ENCODE peak calls at places on chromosome X, in four cellular contexts. One of them, this sample, is unnamed.

GRCh38 chrX:111447298-111447697 is 35.3 kb upstream of the DCX start:
- DNase-seq in K562: peak
- DNase-seq in HepG2: peak
- DNase-seq in WTC11: peak
- DNase-seq in this sample: peak

GRCh38 chrX:1686642-1687041 is 71.8 kb downstream of the ASMT start:
- DNase-seq in HepG2: no peak
- DNase-seq in WTC11: no peak
- DNase-seq in K562: no peak
- DNase-seq in this sample: no peak

GRCh38 chrX:22300130-22300529 is 27.4 kb downstream of the CBLL2 start:
- DNase-seq in HepG2: no peak
- DNase-seq in K562: no peak
- DNase-seq in WTC11: no peak
- DNase-seq in this sample: peak

GRCh38 chrX:100931218-100931924 is 2.7 kb upstream of the XKRX start:
- DNase-seq in HepG2: no peak
- DNase-seq in K562: no peak
- DNase-seq in WTC11: no peak
- DNase-seq in this sample: no peak

GRCh38 chrX:3184176-3184930 is 143.1 kb downstream of the ARSF start:
- DNase-seq in K562: no peak
- DNase-seq in WTC11: no peak
- DNase-seq in HepG2: peak
- DNase-seq in this sample: no peak

GRCh38 chrX:110310896-110311295 is 7.0 kb downstream of the AMMECR1 start:
- DNase-seq in WTC11: no peak
- DNase-seq in K562: peak
- DNase-seq in HepG2: no peak
- DNase-seq in this sample: no peak

GRCh38 chrX:10022273-10022541 is 55.0 kb downstream of the CLDN34 start:
- DNase-seq in HepG2: no peak
- DNase-seq in WTC11: no peak
- DNase-seq in K562: no peak
- DNase-seq in this sample: no peak

GRCh38 chrX:72306851-72307645 is 1.3 kb upstream of the CITED1 start:
- DNase-seq in WTC11: peak
- DNase-seq in K562: peak
- DNase-seq in HepG2: peak
- DNase-seq in this sample: peak

GRCh38 chrX:19225906-19226305 is 103.6 kb upstream of the ADGRG2 start:
- DNase-seq in HepG2: no peak
- DNase-seq in WTC11: peak
- DNase-seq in K562: no peak
- DNase-seq in this sample: peak

GRCh38 chrX:3145716-3146115 is 104.4 kb downstream of the ARSF start:
- DNase-seq in WTC11: no peak
- DNase-seq in K562: no peak
- DNase-seq in HepG2: no peak
- DNase-seq in this sample: no peak

GRCh38 chrX:72572248-72573157 is at the start of gene HDAC8:
- DNase-seq in WTC11: peak
- DNase-seq in K562: peak
- DNase-seq in HepG2: peak
- DNase-seq in this sample: peak

GRCh38 chrX:11337292-11338009 is 44.2 kb downstream of the AMELX start:
- DNase-seq in HepG2: no peak
- DNase-seq in K562: no peak
- DNase-seq in WTC11: no peak
- DNase-seq in this sample: no peak

GRCh38 chrX:11334165-11334564 is 41.0 kb downstream of the AMELX start:
- DNase-seq in K562: no peak
- DNase-seq in WTC11: no peak
- DNase-seq in HepG2: no peak
- DNase-seq in this sample: no peak

GRCh38 chrX:11341274-11342256 is 48.4 kb downstream of the AMELX start:
- DNase-seq in K562: peak
- DNase-seq in HepG2: no peak
- DNase-seq in WTC11: no peak
- DNase-seq in this sample: no peak

GRCh38 chrX:11331788-11332187 is 38.6 kb downstream of the AMELX start:
- DNase-seq in HepG2: no peak
- DNase-seq in WTC11: no peak
- DNase-seq in K562: no peak
- DNase-seq in this sample: no peak

GRCh38 chrX:11336201-11336600 is 43.0 kb downstream of the AMELX start:
- DNase-seq in K562: no peak
- DNase-seq in WTC11: no peak
- DNase-seq in HepG2: no peak
- DNase-seq in this sample: no peak
- TF ChIP-seq ELF4 in K562: no peak
- TF ChIP-seq ELF4 in WTC11: no peak
- TF ChIP-seq ELF4 in HepG2: no peak
- TF ChIP-seq ELF4 in this sample: no peak

GRCh38 chrX:26848511-26848910 is 614.6 kb downstream of the PPP4R3C start:
- DNase-seq in HepG2: no peak
- DNase-seq in WTC11: no peak
- DNase-seq in K562: no peak
- DNase-seq in this sample: no peak

GRCh38 chrX:26851981-26852380 is 611.2 kb downstream of the PPP4R3C start:
- DNase-seq in HepG2: peak
- DNase-seq in WTC11: no peak
- DNase-seq in K562: no peak
- DNase-seq in this sample: peak
- TF ChIP-seq ELF4 in HepG2: no peak
- TF ChIP-seq ELF4 in WTC11: no peak
- TF ChIP-seq ELF4 in K562: no peak
- TF ChIP-seq ELF4 in this sample: no peak

GRCh38 chrX:47745386-47745785 is 86.4 kb upstream of the UXT start:
- DNase-seq in HepG2: no peak
- DNase-seq in K562: no peak
- DNase-seq in WTC11: no peak
- DNase-seq in this sample: no peak
- TF ChIP-seq ELF4 in HepG2: no peak
- TF ChIP-seq ELF4 in K562: no peak
- TF ChIP-seq ELF4 in WTC11: no peak
- TF ChIP-seq ELF4 in this sample: no peak

DNA sequence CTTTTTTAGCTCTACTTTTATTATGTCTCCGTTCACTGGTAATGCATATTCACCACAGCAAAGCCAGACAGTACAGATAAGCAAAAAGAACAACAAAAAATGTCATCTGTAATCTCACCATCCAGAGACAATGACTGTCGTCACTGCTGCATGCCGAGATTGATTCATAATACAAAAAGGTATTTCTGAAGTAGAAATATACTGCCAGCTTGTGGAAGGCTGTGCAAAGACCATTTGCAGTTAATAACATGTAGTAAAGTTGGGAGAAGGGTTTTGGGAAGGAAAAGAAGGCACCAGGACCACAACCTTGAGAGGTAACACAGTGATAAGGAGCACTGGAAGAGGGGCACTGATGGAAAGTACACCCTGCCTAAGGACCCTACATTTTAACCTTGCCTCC is 223.0 kb upstream of the ZIC3 start:
- DNase-seq in K562: no peak
- DNase-seq in HepG2: no peak
- DNase-seq in WTC11: no peak
- DNase-seq in this sample: no peak
- TF ChIP-seq ELF4 in K562: no peak
- TF ChIP-seq ELF4 in HepG2: no peak
- TF ChIP-seq ELF4 in WTC11: no peak
- TF ChIP-seq ELF4 in this sample: no peak

GRCh38 chrX:66676413-66676812 is 37.5 kb upstream of the EDA2R start:
- DNase-seq in WTC11: no peak
- DNase-seq in K562: no peak
- DNase-seq in HepG2: no peak
- DNase-seq in this sample: no peak
- TF ChIP-seq ELF4 in WTC11: no peak
- TF ChIP-seq ELF4 in K562: no peak
- TF ChIP-seq ELF4 in HepG2: no peak
- TF ChIP-seq ELF4 in this sample: no peak

GRCh38 chrX:115970718-115971117 is 199.8 kb upstream of the AGTR2 start:
- DNase-seq in HepG2: no peak
- DNase-seq in K562: no peak
- DNase-seq in WTC11: no peak
- DNase-seq in this sample: no peak

GRCh38 chrX:115966920-115967319 is 203.6 kb upstream of the AGTR2 start:
- DNase-seq in WTC11: no peak
- DNase-seq in HepG2: no peak
- DNase-seq in K562: no peak
- DNase-seq in this sample: no peak

GRCh38 chrX:115972717-115973116 is 197.8 kb upstream of the AGTR2 start:
- DNase-seq in K562: no peak
- DNase-seq in WTC11: no peak
- DNase-seq in HepG2: no peak
- DNase-seq in this sample: no peak

GRCh38 chrX:115968436-115969252 is 201.9 kb upstream of the AGTR2 start:
- DNase-seq in K562: no peak
- DNase-seq in HepG2: no peak
- DNase-seq in WTC11: peak
- DNase-seq in this sample: peak
- TF ChIP-seq ELF4 in K562: no peak
- TF ChIP-seq ELF4 in HepG2: no peak
- TF ChIP-seq ELF4 in WTC11: no peak
- TF ChIP-seq ELF4 in this sample: no peak

DNA sequence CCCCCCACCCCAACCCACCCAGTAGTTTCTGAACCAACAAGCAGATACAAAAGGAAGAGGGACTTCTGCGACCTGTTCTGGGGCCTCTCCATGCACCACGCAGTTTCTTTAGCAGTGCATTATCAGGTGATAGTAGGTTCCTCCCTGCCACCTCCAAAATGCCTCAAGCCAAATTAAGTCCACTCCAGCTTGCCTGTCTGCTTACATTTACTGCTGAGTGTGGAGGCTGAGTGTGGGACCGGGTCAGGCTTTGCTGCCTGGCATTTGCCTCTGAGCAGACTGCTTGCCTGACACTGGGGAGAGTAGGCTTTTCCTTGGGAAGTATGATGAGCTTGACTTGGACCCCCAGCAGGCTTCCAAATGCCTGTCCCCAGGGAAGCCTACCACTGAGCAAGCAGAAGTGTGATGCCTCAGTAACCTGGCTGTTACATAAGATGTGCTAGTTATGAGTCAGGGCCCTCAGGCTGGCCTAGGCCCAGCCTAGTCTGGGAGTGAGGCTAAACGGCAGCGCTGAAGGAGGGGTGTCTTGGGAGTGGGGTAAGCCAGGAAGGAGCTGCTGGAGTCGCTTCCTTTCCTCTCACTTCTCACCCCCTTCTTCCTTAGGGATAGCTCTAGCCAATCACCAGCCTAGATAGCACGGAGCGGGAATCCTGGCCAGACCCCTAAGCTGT is 9.0 kb downstream of the TSC22D3 start:
- DNase-seq in WTC11: no peak
- DNase-seq in HepG2: no peak
- DNase-seq in K562: no peak
- DNase-seq in this sample: no peak
- TF ChIP-seq ELF4 in WTC11: no peak
- TF ChIP-seq ELF4 in HepG2: no peak
- TF ChIP-seq ELF4 in K562: no peak
- TF ChIP-seq ELF4 in this sample: no peak

DNA sequence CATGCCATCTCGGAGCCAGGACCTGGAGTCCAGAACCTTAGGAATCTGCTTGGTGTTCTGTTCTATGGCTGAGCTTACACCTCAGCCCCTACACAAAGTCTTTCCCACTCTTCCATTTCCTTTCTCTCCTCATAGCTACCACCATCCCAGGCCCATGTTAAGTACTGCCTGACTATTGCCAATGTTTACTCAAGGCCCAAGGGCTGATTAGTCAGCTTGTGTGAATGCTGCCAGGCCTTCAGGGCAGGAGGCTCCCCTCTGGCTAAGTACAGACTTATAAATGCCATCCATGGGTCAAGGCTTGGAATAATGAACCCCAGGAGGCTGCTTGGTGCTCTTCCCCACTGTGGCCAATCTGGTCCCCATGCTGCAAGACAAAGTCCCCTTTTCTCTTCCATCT is 411.6 kb upstream of the MAGEB18 start:
- DNase-seq in WTC11: no peak
- DNase-seq in HepG2: no peak
- DNase-seq in K562: no peak
- DNase-seq in this sample: no peak
- TF ChIP-seq ELF4 in WTC11: no peak
- TF ChIP-seq ELF4 in HepG2: no peak
- TF ChIP-seq ELF4 in K562: no peak
- TF ChIP-seq ELF4 in this sample: no peak

DNA sequence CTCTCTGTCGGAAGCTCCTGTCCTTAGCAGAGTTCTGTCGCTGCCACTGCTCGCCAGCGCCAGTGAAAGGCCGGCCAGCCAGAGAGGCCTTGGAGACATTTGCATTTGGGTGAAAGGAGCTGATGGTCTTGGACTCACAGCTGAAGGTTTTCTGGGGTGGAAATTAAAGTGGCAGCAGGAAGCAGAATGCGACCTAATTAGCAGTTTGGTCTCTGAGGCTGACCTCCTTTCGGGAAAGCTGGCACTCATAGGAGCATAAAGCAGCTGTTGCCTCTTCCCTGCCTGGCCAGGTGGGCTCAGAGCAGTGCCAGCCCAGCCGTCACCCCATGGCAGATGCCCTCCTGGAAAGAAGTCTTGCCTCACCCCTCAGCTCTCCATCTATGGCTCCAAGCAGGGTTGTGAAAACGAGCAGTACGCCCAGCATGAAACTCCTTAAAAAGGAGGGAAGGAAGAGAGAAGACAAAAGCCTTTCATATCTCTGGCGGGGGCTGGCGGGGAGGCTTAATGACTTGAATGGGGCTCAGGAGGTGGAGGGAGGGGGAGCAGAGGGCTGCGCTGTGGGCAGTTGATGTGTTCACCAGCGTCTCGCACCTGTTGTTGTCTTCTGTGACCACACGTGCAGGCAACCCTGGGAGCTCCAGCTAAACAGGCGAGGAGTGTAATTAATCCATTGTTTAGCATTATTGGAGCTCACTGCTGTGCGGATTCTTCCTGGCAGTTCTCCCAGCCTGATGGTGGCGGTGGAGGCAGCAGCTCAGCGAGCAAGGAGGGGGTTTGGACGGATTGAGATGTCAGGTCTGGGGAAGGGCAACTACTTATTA is 264.0 kb downstream of the MID1IP1 start:
- DNase-seq in K562: no peak
- DNase-seq in WTC11: peak
- DNase-seq in HepG2: no peak
- DNase-seq in this sample: peak
- TF ChIP-seq ELF4 in K562: no peak
- TF ChIP-seq ELF4 in WTC11: no peak
- TF ChIP-seq ELF4 in HepG2: no peak
- TF ChIP-seq ELF4 in this sample: no peak